ENCODE peak calls at places on chromosome 17, in eight cellular contexts. One of them, this sample, is unnamed.

GRCh38 chr17:8324913-8325312 is 14.7 kb upstream of the ODF4 start:
- DNase-seq in endothelial cell: no peak
- DNase-seq in HEK293T: no peak
- DNase-seq in GOT3: no peak
- DNase-seq in fibroblast of lung: no peak
- DNase-seq in GM03348: no peak
- DNase-seq in MM.1S: no peak
- DNase-seq in neural progenitor cell: no peak
- DNase-seq in this sample: no peak

GRCh38 chr17:76481091-76481655 is 13.8 kb downstream of the AANAT start:
- DNase-seq in endothelial cell: no peak
- DNase-seq in HEK293T: no peak
- DNase-seq in GOT3: no peak
- DNase-seq in fibroblast of lung: no peak
- DNase-seq in GM03348: no peak
- DNase-seq in MM.1S: peak
- DNase-seq in neural progenitor cell: no peak
- DNase-seq in this sample: peak

GRCh38 chr17:55177159-55177913 is 87.4 kb upstream of the HLF start:
- DNase-seq in endothelial cell: no peak
- DNase-seq in HEK293T: no peak
- DNase-seq in GOT3: no peak
- DNase-seq in fibroblast of lung: no peak
- DNase-seq in GM03348: peak
- DNase-seq in MM.1S: no peak
- DNase-seq in neural progenitor cell: peak
- DNase-seq in this sample: no peak

GRCh38 chr17:45758544-45758943 is 25.6 kb upstream of the CRHR1 start:
- DNase-seq in endothelial cell: no peak
- DNase-seq in HEK293T: no peak
- DNase-seq in GOT3: no peak
- DNase-seq in fibroblast of lung: no peak
- DNase-seq in GM03348: no peak
- DNase-seq in MM.1S: no peak
- DNase-seq in neural progenitor cell: no peak
- DNase-seq in this sample: no peak

GRCh38 chr17:58783380-58783779 is 27.7 kb downstream of the PPM1E start:
- DNase-seq in endothelial cell: no peak
- DNase-seq in HEK293T: no peak
- DNase-seq in GOT3: no peak
- DNase-seq in fibroblast of lung: peak
- DNase-seq in GM03348: no peak
- DNase-seq in MM.1S: no peak
- DNase-seq in neural progenitor cell: no peak
- DNase-seq in this sample: no peak

GRCh38 chr17:21004016-21004930 is 38.5 kb downstream of the USP22 start:
- DNase-seq in endothelial cell: no peak
- DNase-seq in HEK293T: no peak
- DNase-seq in GOT3: no peak
- DNase-seq in fibroblast of lung: peak
- DNase-seq in GM03348: no peak
- DNase-seq in MM.1S: no peak
- DNase-seq in neural progenitor cell: no peak
- DNase-seq in this sample: no peak

GRCh38 chr17:48522990-48523389 is 7.8 kb downstream of the HOXB1 start:
- DNase-seq in endothelial cell: no peak
- DNase-seq in HEK293T: no peak
- DNase-seq in GOT3: no peak
- DNase-seq in fibroblast of lung: no peak
- DNase-seq in GM03348: no peak
- DNase-seq in MM.1S: no peak
- DNase-seq in neural progenitor cell: no peak
- DNase-seq in this sample: no peak

GRCh38 chr17:74123350-74123749 is 80.1 kb upstream of the RPL38 start:
- DNase-seq in endothelial cell: no peak
- DNase-seq in HEK293T: no peak
- DNase-seq in GOT3: no peak
- DNase-seq in fibroblast of lung: peak
- DNase-seq in GM03348: no peak
- DNase-seq in MM.1S: no peak
- DNase-seq in neural progenitor cell: no peak
- DNase-seq in this sample: no peak

GRCh38 chr17:44307387-44308186 is 814 bp upstream of the RUNDC3A start:
- DNase-seq in endothelial cell: peak
- DNase-seq in HEK293T: peak
- DNase-seq in GOT3: no peak
- DNase-seq in fibroblast of lung: peak
- DNase-seq in GM03348: peak
- DNase-seq in MM.1S: no peak
- DNase-seq in neural progenitor cell: peak
- DNase-seq in this sample: no peak

GRCh38 chr17:40121191-40121885 is 433 bp upstream of the MSL1 start:
- DNase-seq in endothelial cell: peak
- DNase-seq in HEK293T: peak
- DNase-seq in GOT3: no peak
- DNase-seq in fibroblast of lung: peak
- DNase-seq in GM03348: peak
- DNase-seq in MM.1S: peak
- DNase-seq in neural progenitor cell: peak
- DNase-seq in this sample: no peak

GRCh38 chr17:55340726-55341125 is 76.0 kb downstream of the HLF start:
- DNase-seq in endothelial cell: no peak
- DNase-seq in HEK293T: no peak
- DNase-seq in GOT3: no peak
- DNase-seq in fibroblast of lung: no peak
- DNase-seq in GM03348: no peak
- DNase-seq in MM.1S: no peak
- DNase-seq in neural progenitor cell: no peak
- DNase-seq in this sample: no peak

GRCh38 chr17:42325026-42325425 is 36.7 kb downstream of the STAT5A start:
- DNase-seq in endothelial cell: no peak
- DNase-seq in HEK293T: no peak
- DNase-seq in GOT3: no peak
- DNase-seq in fibroblast of lung: peak
- DNase-seq in GM03348: peak
- DNase-seq in MM.1S: no peak
- DNase-seq in neural progenitor cell: no peak
- DNase-seq in this sample: no peak

This sample was measured in GM18507.